ENCODE peak calls at places on chromosome 21, in seven cellular contexts. F is mesendoderm, R is mesenchymal stem cell, L is H9, U is neuronal stem cell, K is H1, S is trophoblast cell. A is an unnamed sample.

GRCh38 chr21:42565886-42566523 is 52.4 kb downstream of the SLC37A1 start:
- DNase-seq in K (no peak), S (no peak), R (no peak), F (no peak), U (no peak), L (no peak), A (no peak)

GRCh38 chr21:26267389-26267788 is 96.8 kb upstream of the APP start:
- DNase-seq in R (no peak), S (no peak), K (no peak), U (no peak), F (no peak), L (no peak), A (no peak)

GRCh38 chr21:42448683-42449082 is 45.0 kb downstream of the UBASH3A start:
- DNase-seq in R (no peak), S (no peak), K (no peak), U (no peak), L (no peak), F (no peak), A (no peak)

GRCh38 chr21:33834801-33835500 is 80.7 kb downstream of the ATP5PO start:
- DNase-seq in K (no peak), R (no peak), L (no peak), U (no peak), F (no peak), S (no peak), A (no peak)

GRCh38 chr21:25862596-25862995 is 127.8 kb downstream of the GABPA start:
- DNase-seq in R (peak), U (no peak), S (peak), L (no peak), K (no peak), F (peak), A (peak)

GRCh38 chr21:17387030-17387617 is 125.7 kb upstream of the CXADR start:
- DNase-seq in F (peak), L (no peak), S (peak), R (peak), U (peak), K (no peak), A (peak)

GRCh38 chr21:42614811-42615342 is 38.5 kb upstream of the PDE9A start:
- DNase-seq in R (peak), F (peak), S (peak), U (no peak), L (no peak), K (no peak), A (no peak)

GRCh38 chr21:30102881-30103280 is 63.7 kb downstream of the CLDN17 start:
- DNase-seq in U (peak), F (no peak), R (no peak), S (no peak), K (no peak), L (no peak), A (no peak)

GRCh38 chr21:32315511-32316362 is 17.1 kb downstream of the MRAP start:
- DNase-seq in F (no peak), R (no peak), S (no peak), U (no peak), K (no peak), L (no peak), A (no peak)

GRCh38 chr21:33541105-33541711 is 709 bp downstream of the GART start:
- DNase-seq in R (peak), U (no peak), L (no peak), S (peak), F (peak), K (no peak), A (peak)

GRCh38 chr21:16243396-16243795 is 513.6 kb downstream of the USP25 start:
- DNase-seq in S (no peak), F (no peak), K (no peak), U (no peak), R (no peak), L (no peak), A (no peak)

GRCh38 chr21:31347435-31348032 is 3.5 kb upstream of the TIAM1 start:
- DNase-seq in S (peak), U (no peak), K (no peak), F (no peak), L (no peak), R (peak), A (peak)

GRCh38 chr21:42575111-42575510 is 61.5 kb downstream of the SLC37A1 start:
- DNase-seq in R (no peak), U (no peak), F (no peak), K (no peak), L (no peak), S (no peak), A (no peak)

GRCh38 chr21:32007461-32007860 is 134.6 kb downstream of the HUNK start:
- DNase-seq in F (no peak), S (peak), L (no peak), R (peak), K (no peak), U (no peak), A (peak)

GRCh38 chr21:41228006-41228370 is 60.0 kb downstream of the BACE2 start:
- DNase-seq in S (no peak), R (no peak), U (no peak), F (no peak), L (no peak), K (no peak), A (peak)

GRCh38 chr21:26169061-26169610 is 1.4 kb downstream of the APP start:
- DNase-seq in S (peak), F (peak), L (peak), K (no peak), R (peak), U (peak), A (peak)

GRCh38 chr21:26801524-26801923 is 43.7 kb downstream of the ADAMTS1 start:
- DNase-seq in L (no peak), F (no peak), R (peak), U (no peak), K (no peak), S (peak), A (peak)

GRCh38 chr21:41640756-41641509 is 125.9 kb downstream of the RIPK4 start:
- DNase-seq in L (no peak), U (no peak), K (no peak), S (peak), R (peak), F (peak), A (peak)

GRCh38 chr21:41678016-41678935 is 88.6 kb downstream of the RIPK4 start:
- DNase-seq in L (no peak), U (no peak), R (peak), K (no peak), F (peak), S (peak), A (peak)

GRCh38 chr21:31837613-31838390 is 35.0 kb upstream of the HUNK start:
- DNase-seq in F (no peak), S (no peak), U (no peak), L (no peak), R (no peak), K (no peak), A (no peak)

GRCh38 chr21:42684109-42684916 is 30.9 kb downstream of the PDE9A start:
- DNase-seq in R (no peak), L (no peak), F (no peak), K (no peak), U (no peak), S (no peak), A (no peak)

GRCh38 chr21:34243562-34243961 is 120.2 kb upstream of the KCNE2 start:
- DNase-seq in K (no peak), R (peak), F (peak), U (no peak), L (peak), S (peak), A (peak)

GRCh38 chr21:42515708-42516502 is 2.3 kb downstream of the SLC37A1 start:
- DNase-seq in L (no peak), K (no peak), R (peak), S (peak), F (no peak), U (no peak), A (no peak)

GRCh38 chr21:32653326-32653901 is 41.2 kb upstream of the CFAP298 start:
- DNase-seq in R (peak), U (peak), F (peak), L (peak), S (peak), K (no peak), A (peak)

GRCh38 chr21:33367309-33367973 is 35.8 kb upstream of the IFNGR2 start:
- DNase-seq in K (no peak), F (peak), U (no peak), R (no peak), L (peak), S (no peak), A (no peak)

GRCh38 chr21:19853061-19853460 is 1145.1 kb upstream of the NCAM2 start:
- DNase-seq in L (no peak), U (no peak), K (no peak), S (no peak), R (no peak), F (no peak), A (no peak)

GRCh38 chr21:26920055-26920454 is 46.8 kb downstream of the ADAMTS5 start:
- DNase-seq in L (no peak), U (no peak), R (peak), F (no peak), K (no peak), S (no peak), A (peak)

GRCh38 chr21:32468567-32469175 is 56.2 kb downstream of the EVA1C start:
- DNase-seq in S (no peak), L (no peak), F (no peak), K (no peak), U (no peak), R (no peak), A (no peak)

GRCh38 chr21:19433623-19434022 is 1030.0 kb upstream of the TMPRSS15 start:
- DNase-seq in R (no peak), F (no peak), L (no peak), K (no peak), S (no peak), U (no peak), A (no peak)

GRCh38 chr21:29206445-29206844 is 76.0 kb downstream of the MAP3K7CL start:
- DNase-seq in U (no peak), F (no peak), K (no peak), R (no peak), S (no peak), L (no peak), A (no peak)

GRCh38 chr21:26147535-26147934 is 23.0 kb downstream of the APP start:
- DNase-seq in U (no peak), R (no peak), S (no peak), L (no peak), F (peak), K (no peak), A (no peak)

GRCh38 chr21:18030248-18030647 is 211.1 kb upstream of the C21orf91 start:
- DNase-seq in F (no peak), L (no peak), R (no peak), K (no peak), U (no peak), S (no peak), A (no peak)

GRCh38 chr21:41726970-41727783 is 39.7 kb downstream of the RIPK4 start:
- DNase-seq in U (no peak), S (peak), F (peak), L (no peak), R (peak), K (no peak), A (peak)

GRCh38 chr21:24375201-24375600 is 1232.1 kb downstream of the MRPL39 start:
- DNase-seq in K (no peak), S (no peak), F (peak), R (no peak), L (peak), U (no peak), A (no peak)

GRCh38 chr21:28099296-28099695 is 893.4 kb downstream of the LTN1 start:
- DNase-seq in K (no peak), R (peak), L (no peak), F (no peak), S (no peak), U (no peak), A (peak)

GRCh38 chr21:28110074-28110473 is 882.6 kb downstream of the LTN1 start:
- DNase-seq in L (no peak), U (no peak), K (no peak), F (no peak), S (no peak), R (no peak), A (no peak)

GRCh38 chr21:28100366-28100765 is 892.3 kb downstream of the LTN1 start:
- DNase-seq in S (no peak), R (no peak), L (no peak), K (no peak), F (no peak), U (no peak), A (no peak)

GRCh38 chr21:28106370-28106890 is 886.2 kb downstream of the LTN1 start:
- DNase-seq in U (no peak), L (no peak), R (no peak), K (no peak), S (no peak), F (no peak), A (no peak)

DNA sequence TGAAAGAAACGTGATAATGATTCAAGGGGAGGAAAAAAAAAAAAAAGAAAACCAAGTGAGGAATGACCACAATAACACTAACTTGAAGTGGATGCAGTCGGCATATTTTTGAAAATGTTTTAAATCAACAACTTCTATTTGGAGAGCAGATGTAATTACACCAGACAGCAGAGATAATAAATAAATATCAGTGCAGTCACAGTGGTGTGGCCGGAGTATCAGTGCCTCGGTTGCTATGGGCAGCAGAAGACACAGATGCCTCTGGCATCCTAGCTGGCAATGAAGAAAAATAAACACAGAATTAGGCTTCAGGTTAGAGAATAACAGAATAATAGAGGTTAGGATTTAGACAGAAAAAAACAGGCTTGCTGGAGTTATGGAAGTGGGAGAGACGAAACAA is 888.3 kb downstream of the LTN1 start:
- DNase-seq in K (no peak), R (no peak), U (no peak), L (no peak), F (no peak), S (no peak), A (no peak)
- H2AK5ac ChIP-seq in K (no peak), R (no peak), U (no peak), L (no peak), F (no peak), S (no peak), A (no peak)

GRCh38 chr21:37446552-37446951 is 80.0 kb downstream of the DYRK1A start:
- DNase-seq in F (peak), K (no peak), U (no peak), S (no peak), L (no peak), R (no peak), A (no peak)

GRCh38 chr21:37447288-37447936 is 80.8 kb downstream of the DYRK1A start:
- DNase-seq in L (no peak), U (no peak), K (no peak), R (no peak), S (no peak), F (no peak), A (no peak)

GRCh38 chr21:37443683-37444082 is 77.1 kb downstream of the DYRK1A start:
- DNase-seq in S (no peak), U (no peak), L (no peak), K (no peak), F (no peak), R (no peak), A (no peak)

GRCh38 chr21:37449302-37449937 is 82.8 kb downstream of the DYRK1A start:
- DNase-seq in R (no peak), K (no peak), F (no peak), S (no peak), U (no peak), L (no peak), A (no peak)

GRCh38 chr21:37445228-37445627 is 78.7 kb downstream of the DYRK1A start:
- DNase-seq in L (no peak), K (no peak), S (no peak), R (peak), U (no peak), F (no peak), A (peak)
- H3K27ac ChIP-seq in L (no peak), K (no peak), S (no peak), R (no peak), U (no peak), F (no peak), A (no peak)

DNA sequence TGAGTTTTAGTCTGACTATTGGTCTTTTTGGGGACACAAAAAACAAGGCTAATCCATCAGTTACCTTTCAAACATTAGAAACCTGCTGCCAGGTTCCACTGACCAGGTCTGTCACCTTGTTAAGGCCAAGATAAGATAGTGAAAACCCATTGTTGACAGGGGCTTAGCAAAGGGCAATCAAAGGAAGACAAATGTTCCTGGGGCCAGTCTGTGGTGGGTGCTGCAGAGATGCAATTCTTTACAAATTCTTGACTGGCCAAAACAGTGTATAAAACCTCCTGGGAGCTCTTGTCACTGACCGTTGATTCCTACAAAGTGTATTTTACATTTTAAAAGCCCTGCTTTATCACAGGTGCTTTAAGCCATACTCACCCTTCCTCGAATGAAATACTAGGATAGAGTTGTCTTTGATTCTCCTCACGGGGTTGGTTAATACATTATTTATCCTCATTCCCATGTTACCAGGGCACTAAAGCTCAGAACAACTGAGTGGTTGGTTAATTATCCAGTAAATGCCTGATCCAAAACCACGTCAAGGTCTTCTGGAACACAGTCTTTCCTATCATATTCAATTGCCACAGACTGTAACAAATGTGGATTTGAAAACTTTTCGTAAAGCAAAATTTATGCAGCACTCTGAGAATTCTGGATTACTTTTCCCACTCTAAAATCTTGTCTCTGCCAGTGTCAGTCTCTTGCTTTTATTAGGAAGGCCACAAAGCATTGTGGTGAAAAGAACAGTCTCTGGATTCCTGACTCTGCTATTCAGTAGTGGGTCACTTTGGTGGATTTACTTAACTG is 77.2 kb downstream of the NRIP1 start:
- DNase-seq in S (no peak), K (no peak), L (no peak), F (peak), U (no peak), R (no peak), A (no peak)
- H2AK5ac ChIP-seq in S (no peak), K (no peak), L (no peak), F (no peak), U (no peak), R (no peak), A (no peak)

GRCh38 chr21:46098303-46099141 is 610 bp downstream of the COL6A2 start:
- DNase-seq in L (peak), K (no peak), U (no peak), R (no peak), S (no peak), F (peak), A (no peak)
- H3K27ac ChIP-seq in L (no peak), K (no peak), U (no peak), R (no peak), S (no peak), F (peak), A (peak)

GRCh38 chr21:44450999-44451398 is 4.3 kb upstream of the LRRC3 start:
- DNase-seq in S (no peak), K (no peak), L (peak), R (no peak), U (no peak), F (no peak), A (no peak)

GRCh38 chr21:44445413-44445812 is 9.9 kb upstream of the LRRC3 start:
- DNase-seq in F (no peak), K (no peak), R (no peak), S (no peak), L (no peak), U (no peak), A (no peak)

GRCh38 chr21:44450402-44450801 is 4.9 kb upstream of the LRRC3 start:
- DNase-seq in R (no peak), K (no peak), S (no peak), F (no peak), L (peak), U (no peak), A (no peak)

GRCh38 chr21:44449473-44450363 is 5.6 kb upstream of the LRRC3 start:
- DNase-seq in R (no peak), K (no peak), S (no peak), L (peak), F (no peak), U (no peak), A (no peak)

GRCh38 chr21:44448651-44449131 is 6.6 kb upstream of the LRRC3 start:
- DNase-seq in F (no peak), U (no peak), L (peak), R (no peak), S (no peak), K (no peak), A (no peak)
- H2AK5ac ChIP-seq in F (no peak), U (no peak), L (no peak), R (no peak), S (no peak), K (no peak), A (no peak)

GRCh38 chr21:35323947-35324346 is 274.8 kb upstream of the RUNX1 start:
- DNase-seq in S (no peak), R (peak), F (no peak), L (no peak), U (no peak), K (no peak), A (no peak)

GRCh38 chr21:35325953-35326352 is 276.9 kb upstream of the RUNX1 start:
- DNase-seq in F (no peak), K (no peak), S (no peak), L (no peak), U (no peak), R (no peak), A (no peak)

GRCh38 chr21:35328856-35329455 is 279.9 kb upstream of the RUNX1 start:
- DNase-seq in R (no peak), L (no peak), F (no peak), U (no peak), S (no peak), K (no peak), A (no peak)

GRCh38 chr21:35329940-35330670 is 281.0 kb upstream of the RUNX1 start:
- DNase-seq in R (no peak), L (no peak), K (no peak), U (no peak), S (no peak), F (no peak), A (no peak)

GRCh38 chr21:35326677-35327076 is 277.6 kb upstream of the RUNX1 start:
- DNase-seq in K (no peak), F (no peak), R (no peak), L (no peak), U (no peak), S (no peak), A (peak)
- H3K27ac ChIP-seq in K (no peak), F (no peak), R (no peak), L (no peak), U (no peak), S (no peak), A (no peak)

DNA sequence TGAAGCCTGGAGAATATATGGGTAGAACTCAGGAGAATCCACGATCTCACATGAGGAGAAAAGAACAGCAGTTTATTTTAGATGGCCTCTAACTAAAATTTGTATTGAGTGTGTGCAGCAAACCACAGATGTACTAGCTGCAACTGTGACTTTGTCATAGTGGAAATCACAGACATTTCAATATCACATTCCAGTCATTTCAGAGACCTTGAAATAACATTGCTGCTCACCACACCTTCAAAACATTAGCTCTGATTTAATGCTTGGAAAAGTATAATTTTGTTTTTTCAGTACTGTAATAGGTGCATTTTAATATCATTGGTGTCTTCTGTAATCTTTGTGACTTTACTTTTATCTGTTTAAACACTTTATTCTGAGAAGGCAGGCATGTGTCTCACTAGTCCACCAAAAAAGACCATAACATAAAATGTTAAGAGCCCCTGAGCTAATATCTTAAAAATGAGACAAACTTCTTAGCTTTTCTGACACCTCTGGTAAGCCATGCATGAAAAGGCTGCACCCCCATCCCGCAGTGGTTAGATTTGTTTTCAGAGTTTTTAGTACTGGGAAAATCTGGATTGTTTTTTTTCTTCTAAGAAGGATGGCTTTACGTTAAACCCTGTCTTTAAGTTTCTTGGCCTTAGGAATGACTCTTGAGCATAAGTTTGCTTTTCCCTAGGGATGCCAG is 30.1 kb downstream of the KCNJ15 start:
- DNase-seq in K (no peak), R (no peak), U (no peak), L (no peak), S (peak), F (no peak), A (no peak)
- H2AK5ac ChIP-seq in K (no peak), R (no peak), U (no peak), L (no peak), S (no peak), F (no peak), A (no peak)

GRCh38 chr21:43734830-43735229 is 15.9 kb downstream of the PDXK start:
- DNase-seq in F (no peak), K (no peak), S (no peak), L (no peak), R (peak), U (no peak), A (peak)
- H3K27ac ChIP-seq in F (no peak), K (no peak), S (no peak), L (no peak), R (no peak), U (no peak), A (no peak)